ENCODE peak calls at places on chromosomes 11 and 22, in four cellular contexts. W is HL-60; P is CD8-positive, alpha-beta memory T cell; S is mammary epithelial cell. L is an unnamed sample.

GRCh38 chr11:78708388-78708787 is 133.7 kb upstream of the NARS2 start:
- DNase-seq in W (no peak), P (no peak), S (peak; percentile 65), L (no peak)

GRCh38 chr22:42673898-42674390 is 24.8 kb upstream of the CYB5R3 start:
- DNase-seq in W (no peak), P (no peak), S (peak; percentile 51), L (no peak)

GRCh38 chr11:123603666-123604065 is 50.8 kb downstream of the SCN3B start:
- DNase-seq in W (no peak), P (no peak), S (no peak), L (no peak)

GRCh38 chr11:28757725-28758515 is 649.7 kb downstream of the METTL15 start:
- DNase-seq in W (no peak), P (no peak), S (no peak), L (no peak)

GRCh38 chr11:68066742-68067141 is 27.9 kb downstream of the TCIRG1 start:
- DNase-seq in W (no peak), P (no peak), S (no peak), L (no peak)

GRCh38 chr11:35553831-35554230 is 28.4 kb upstream of the PAMR1 start:
- DNase-seq in W (no peak), P (no peak), S (no peak), L (no peak)

GRCh38 chr11:60939301-60939700 is 12.7 kb downstream of the SLC15A3 start:
- DNase-seq in W (no peak), P (no peak), S (no peak), L (no peak)

GRCh38 chr11:2250041-2250440 is 20.3 kb downstream of the ASCL2 start:
- DNase-seq in W (no peak), P (no peak), S (no peak), L (no peak)

GRCh38 chr11:79942071-79942470 is 501.2 kb upstream of the TENM4 start:
- DNase-seq in W (no peak), P (no peak), S (peak; percentile 7), L (no peak)

GRCh38 chr11:21364866-21365624 is 695.7 kb downstream of the NELL1 start:
- DNase-seq in W (no peak), P (no peak), S (no peak), L (no peak)

GRCh38 chr11:64974124-64974523 is 2.2 kb upstream of the MAJIN start:
- DNase-seq in W (no peak), P (no peak), S (no peak), L (no peak)

GRCh38 chr11:1858576-1858975 is 5.7 kb downstream of the LSP1 start:
- DNase-seq in W (no peak), P (no peak), S (no peak), L (no peak)

GRCh38 chr11:112590778-112591177 is 330.1 kb upstream of the PLET1 start:
- DNase-seq in W (no peak), P (no peak), S (peak; percentile 70), L (no peak)

GRCh38 chr22:24181996-24182560 is 791 bp downstream of the SUSD2 start:
- DNase-seq in W (no peak), P (no peak), S (no peak), L (no peak)

GRCh38 chr22:28132466-28132865 is 213.4 kb upstream of the PITPNB start:
- DNase-seq in W (no peak), P (no peak), S (no peak), L (no peak)

GRCh38 chr11:121478226-121478894 is 25.6 kb upstream of the SORL1-AS1 start:
- DNase-seq in W (no peak), P (no peak), S (peak; percentile 61), L (no peak)
- H3K27me3 ChIP-seq in W (no peaks in the 10 kb centered on the region), P (no peaks in the 10 kb centered on the region), S (no peaks in the 10 kb centered on the region), L (no peaks in the 10 kb centered on the region)

GRCh38 chr22:36659762-36660509 is 43.6 kb downstream of the CACNG2 start:
- DNase-seq in W (peak; percentile 57), P (no peak), S (peak; percentile 88), L (peak; percentile 90)
- H3K27me3 ChIP-seq in W (peaks cover 3% of the 10 kb centered on the region), P (no peaks in the 10 kb centered on the region), S (no peaks in the 10 kb centered on the region), L (peaks cover 23% of the 10 kb centered on the region)

GRCh38 chr22:47784991-47785390 is 1022.5 kb downstream of the TBC1D22A start:
- DNase-seq in W (no peak), P (no peak), S (no peak), L (no peak)

GRCh38 chr22:47784367-47784983 is 1022.0 kb downstream of the TBC1D22A start:
- DNase-seq in W (no peak), P (no peak), S (no peak), L (no peak)

GRCh38 chr22:47788461-47788860 is 1026.0 kb downstream of the TBC1D22A start:
- DNase-seq in W (no peak), P (no peak), S (no peak), L (no peak)

GRCh38 chr22:47787501-47788227 is 1025.2 kb downstream of the TBC1D22A start:
- DNase-seq in W (no peak), P (no peak), S (no peak), L (no peak)

DNA sequence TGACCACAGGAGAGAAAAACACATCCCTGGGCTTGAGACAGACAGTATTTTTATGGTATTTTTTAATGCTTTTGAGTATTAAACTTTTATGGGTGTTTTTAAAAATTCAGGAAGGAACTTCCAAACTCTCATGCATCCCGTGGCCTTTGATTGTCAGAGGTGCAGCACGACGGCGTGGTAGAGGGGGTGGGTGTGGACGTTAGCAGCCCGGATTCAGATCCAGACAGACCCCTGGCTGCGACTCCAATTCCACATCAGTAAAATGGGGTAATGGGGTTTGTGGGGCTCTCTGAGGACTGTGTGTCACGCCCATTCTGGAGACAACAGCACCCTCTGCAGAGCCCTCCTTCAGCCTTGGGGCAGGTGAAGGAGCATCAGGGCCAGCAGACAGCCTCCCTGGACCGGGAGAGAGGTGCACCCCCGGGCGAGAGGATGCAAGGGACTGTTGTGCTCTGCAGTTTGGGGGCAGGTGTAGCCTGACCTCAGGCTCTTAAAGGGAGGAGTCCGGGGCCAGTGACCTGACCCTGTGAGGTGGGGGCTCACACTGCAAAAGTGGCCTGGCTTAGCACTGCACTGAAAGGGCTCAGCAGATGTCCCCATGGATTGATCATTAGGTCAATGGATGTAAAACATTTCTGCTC is 1024.3 kb downstream of the TBC1D22A start:
- DNase-seq in W (no peak), P (no peak), S (no peak), L (no peak)
- H3K27me3 ChIP-seq in W (no peaks in the 10 kb centered on the region), P (no peaks in the 10 kb centered on the region), S (no peaks in the 10 kb centered on the region), L (peaks cover 15% of the 10 kb centered on the region)

GRCh38 chr11:124865181-124865901 is at the start of gene ROBO3:
- DNase-seq in W (no peak), P (no peak), S (no peak), L (peak; percentile 74)

GRCh38 chr11:124864176-124864891 is 898 bp upstream of the ROBO3 start:
- DNase-seq in W (no peak), P (no peak), S (no peak), L (peak; percentile 45)

GRCh38 chr11:124863826-124864165 is 1.4 kb upstream of the ROBO3 start:
- DNase-seq in W (no peak), P (no peak), S (no peak), L (peak; percentile 71)

GRCh38 chr11:124865902-124866851 is 945 bp downstream of the ROBO3 start:
- DNase-seq in W (peak; percentile 35), P (peak; percentile 27), S (no peak), L (peak; percentile 78)

DNA sequence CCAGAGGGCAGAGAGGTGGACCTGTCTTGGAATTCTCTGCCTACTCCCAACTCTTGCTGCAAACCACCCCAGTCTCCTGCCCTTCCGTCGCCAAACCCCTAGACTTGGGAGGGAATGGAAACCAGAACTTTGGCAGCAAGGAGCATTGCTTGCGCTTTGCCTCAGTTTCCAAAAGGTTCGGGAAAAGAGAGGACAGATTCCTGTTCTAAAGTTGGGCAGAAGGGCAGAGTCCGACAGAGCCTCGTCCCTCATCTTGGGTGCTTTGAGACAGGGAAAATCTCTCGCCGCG is 396 bp upstream of the ROBO3 start:
- DNase-seq in W (no peak), P (no peak), S (no peak), L (peak; percentile 35)
- H3K27me3 ChIP-seq in W (peaks cover 80% of the 10 kb centered on the region), P (peaks cover 71% of the 10 kb centered on the region), S (peaks cover 64% of the 10 kb centered on the region), L (peaks cover 94% of the 10 kb centered on the region)

L was measured in suprapubic skin.